ENCODE peak calls at places on chromosomes 5 and 9, in four cellular contexts. One of them, this sample, is unnamed. For H3K36me3, the result is how much of the 10 kb centered on the place peaks cover.

GRCh38 chr9:26744362-26744965 is 148.1 kb downstream of the CAAP1 start:
- DNase-seq in cardiac muscle cell: peak
- DNase-seq in A673: peak
- DNase-seq in body of pancreas: no peak
- DNase-seq in this sample: peak

GRCh38 chr5:174596429-174596828 is 128.0 kb upstream of the MSX2 start:
- DNase-seq in cardiac muscle cell: no peak
- DNase-seq in A673: no peak
- DNase-seq in body of pancreas: no peak
- DNase-seq in this sample: no peak

GRCh38 chr5:31455172-31455571 is 76.7 kb downstream of the DROSHA start:
- DNase-seq in cardiac muscle cell: no peak
- DNase-seq in A673: no peak
- DNase-seq in body of pancreas: no peak
- DNase-seq in this sample: no peak

GRCh38 chr9:97632406-97632991 is 669 bp downstream of the TSTD2 start:
- DNase-seq in cardiac muscle cell: peak
- DNase-seq in A673: peak
- DNase-seq in body of pancreas: peak
- DNase-seq in this sample: no peak

GRCh38 chr5:61289669-61290363 is 42.2 kb upstream of the ZSWIM6 start:
- DNase-seq in cardiac muscle cell: no peak
- DNase-seq in A673: no peak
- DNase-seq in body of pancreas: no peak
- DNase-seq in this sample: no peak

GRCh38 chr9:128091144-128091543 is 23.1 kb downstream of the SLC25A25 start:
- DNase-seq in cardiac muscle cell: peak
- DNase-seq in A673: peak
- DNase-seq in body of pancreas: no peak
- DNase-seq in this sample: no peak

GRCh38 chr5:156981481-156981880 is 18.5 kb upstream of the TIMD4 start:
- DNase-seq in cardiac muscle cell: no peak
- DNase-seq in A673: no peak
- DNase-seq in body of pancreas: no peak
- DNase-seq in this sample: no peak

GRCh38 chr5:22892441-22892840 is 39.3 kb upstream of the CDH12 start:
- DNase-seq in cardiac muscle cell: no peak
- DNase-seq in A673: no peak
- DNase-seq in body of pancreas: no peak
- DNase-seq in this sample: peak

GRCh38 chr5:179124853-179125788 is 64.9 kb downstream of the ZNF354C start:
- DNase-seq in cardiac muscle cell: no peak
- DNase-seq in A673: no peak
- DNase-seq in body of pancreas: peak
- DNase-seq in this sample: no peak

GRCh38 chr5:74231697-74232096 is 408.8 kb downstream of the ENC1 start:
- DNase-seq in cardiac muscle cell: no peak
- DNase-seq in A673: no peak
- DNase-seq in body of pancreas: no peak
- DNase-seq in this sample: peak

GRCh38 chr5:160023883-160024635 is 15.1 kb downstream of the TTC1 start:
- DNase-seq in cardiac muscle cell: peak
- DNase-seq in A673: no peak
- DNase-seq in body of pancreas: no peak
- DNase-seq in this sample: no peak

GRCh38 chr9:5425006-5425628 is 12.6 kb downstream of the PLGRKT start:
- DNase-seq in cardiac muscle cell: peak
- DNase-seq in A673: peak
- DNase-seq in body of pancreas: no peak
- DNase-seq in this sample: peak

GRCh38 chr5:120053841-120054240 is 410.3 kb upstream of the PRR16 start:
- DNase-seq in cardiac muscle cell: peak
- DNase-seq in A673: no peak
- DNase-seq in body of pancreas: no peak
- DNase-seq in this sample: no peak

GRCh38 chr9:70411930-70412677 is 2.4 kb downstream of the KLF9 start:
- DNase-seq in cardiac muscle cell: peak
- DNase-seq in A673: no peak
- DNase-seq in body of pancreas: peak
- DNase-seq in this sample: peak

GRCh38 chr9:112819635-112820496 is 69.3 kb downstream of the SNX30 start:
- DNase-seq in cardiac muscle cell: peak
- DNase-seq in A673: peak
- DNase-seq in body of pancreas: peak
- DNase-seq in this sample: peak

GRCh38 chr9:27154923-27155322 is 45.9 kb downstream of the TEK start:
- DNase-seq in cardiac muscle cell: peak
- DNase-seq in A673: no peak
- DNase-seq in body of pancreas: no peak
- DNase-seq in this sample: peak

GRCh38 chr9:126517751-126518261 is 95.9 kb upstream of the LMX1B start:
- DNase-seq in cardiac muscle cell: no peak
- DNase-seq in A673: no peak
- DNase-seq in body of pancreas: no peak
- DNase-seq in this sample: no peak

GRCh38 chr5:85077581-85077980 is 692.9 kb upstream of the EDIL3 start:
- DNase-seq in cardiac muscle cell: no peak
- DNase-seq in A673: no peak
- DNase-seq in body of pancreas: no peak
- DNase-seq in this sample: no peak
- TF ChIP-seq CTCF in cardiac muscle cell: no peak
- TF ChIP-seq CTCF in A673: no peak
- TF ChIP-seq CTCF in body of pancreas: no peak
- TF ChIP-seq CTCF in this sample: no peak

GRCh38 chr5:34774139-34774538 is 64.8 kb upstream of the TTC23L start:
- DNase-seq in cardiac muscle cell: no peak
- DNase-seq in A673: no peak
- DNase-seq in body of pancreas: no peak
- DNase-seq in this sample: no peak

GRCh38 chr5:34770486-34770885 is 68.5 kb upstream of the TTC23L start:
- DNase-seq in cardiac muscle cell: no peak
- DNase-seq in A673: no peak
- DNase-seq in body of pancreas: no peak
- DNase-seq in this sample: no peak

GRCh38 chr5:34772691-34773090 is 66.3 kb upstream of the TTC23L start:
- DNase-seq in cardiac muscle cell: no peak
- DNase-seq in A673: no peak
- DNase-seq in body of pancreas: no peak
- DNase-seq in this sample: no peak

GRCh38 chr5:34772267-34772666 is 66.7 kb upstream of the TTC23L start:
- DNase-seq in cardiac muscle cell: no peak
- DNase-seq in A673: no peak
- DNase-seq in body of pancreas: no peak
- DNase-seq in this sample: no peak

GRCh38 chr5:34771076-34771475 is 67.9 kb upstream of the TTC23L start:
- DNase-seq in cardiac muscle cell: no peak
- DNase-seq in A673: no peak
- DNase-seq in body of pancreas: no peak
- DNase-seq in this sample: no peak
- H3K4me3 ChIP-seq in cardiac muscle cell: no peak
- H3K4me3 ChIP-seq in A673: no peak
- H3K4me3 ChIP-seq in body of pancreas: no peak
- H3K4me3 ChIP-seq in this sample: no peak

DNA sequence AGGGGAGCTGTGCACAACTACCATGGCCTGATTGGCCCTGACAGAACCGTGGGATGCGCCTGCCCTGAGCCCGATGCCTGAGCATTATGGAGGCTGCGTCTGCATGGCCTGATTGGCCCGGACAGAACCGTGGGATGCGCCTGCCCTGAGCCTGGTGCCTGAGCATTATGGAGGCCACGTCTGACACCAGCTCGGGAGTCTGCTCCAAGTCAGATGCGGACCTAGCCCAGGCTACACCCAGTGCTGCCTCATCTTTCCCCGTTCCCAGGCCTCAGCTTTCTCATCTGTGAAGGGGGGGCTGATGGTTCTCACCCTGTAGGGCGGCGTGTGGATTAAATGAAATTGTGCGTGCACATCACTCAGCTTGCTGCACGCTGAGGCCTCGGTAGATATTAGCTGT is 7.3 kb downstream of the CEP72 start:
- DNase-seq in cardiac muscle cell: no peak
- DNase-seq in A673: no peak
- DNase-seq in body of pancreas: no peak
- DNase-seq in this sample: no peak
- H3K36me3 ChIP-seq in cardiac muscle cell: under half
- H3K36me3 ChIP-seq in A673: half or more
- H3K36me3 ChIP-seq in body of pancreas: under half
- H3K36me3 ChIP-seq in this sample: under half

GRCh38 chr5:91384671-91385430 is 1.7 kb upstream of the ARRDC3 start:
- DNase-seq in cardiac muscle cell: peak
- DNase-seq in A673: peak
- DNase-seq in body of pancreas: peak
- DNase-seq in this sample: peak

GRCh38 chr5:91381774-91382492 is 1.2 kb downstream of the ARRDC3 start:
- DNase-seq in cardiac muscle cell: peak
- DNase-seq in A673: peak
- DNase-seq in body of pancreas: peak
- DNase-seq in this sample: peak

GRCh38 chr5:91382530-91383026 is 539 bp downstream of the ARRDC3 start:
- DNase-seq in cardiac muscle cell: peak
- DNase-seq in A673: peak
- DNase-seq in body of pancreas: peak
- DNase-seq in this sample: peak

GRCh38 chr5:91383956-91384300 is 811 bp upstream of the ARRDC3 start:
- DNase-seq in cardiac muscle cell: no peak
- DNase-seq in A673: peak
- DNase-seq in body of pancreas: peak
- DNase-seq in this sample: no peak

GRCh38 chr5:91383027-91383955 is at the start of gene ARRDC3:
- DNase-seq in cardiac muscle cell: peak
- DNase-seq in A673: peak
- DNase-seq in body of pancreas: peak
- DNase-seq in this sample: peak
- TF ChIP-seq CTCF in cardiac muscle cell: no peak
- TF ChIP-seq CTCF in A673: no peak
- TF ChIP-seq CTCF in body of pancreas: no peak
- TF ChIP-seq CTCF in this sample: peak

GRCh38 chr9:16485575-16486321 is 384.7 kb downstream of the BNC2 start:
- DNase-seq in cardiac muscle cell: no peak
- DNase-seq in A673: no peak
- DNase-seq in body of pancreas: no peak
- DNase-seq in this sample: no peak
- H3K4me3 ChIP-seq in cardiac muscle cell: no peak
- H3K4me3 ChIP-seq in A673: no peak
- H3K4me3 ChIP-seq in body of pancreas: no peak
- H3K4me3 ChIP-seq in this sample: no peak

DNA sequence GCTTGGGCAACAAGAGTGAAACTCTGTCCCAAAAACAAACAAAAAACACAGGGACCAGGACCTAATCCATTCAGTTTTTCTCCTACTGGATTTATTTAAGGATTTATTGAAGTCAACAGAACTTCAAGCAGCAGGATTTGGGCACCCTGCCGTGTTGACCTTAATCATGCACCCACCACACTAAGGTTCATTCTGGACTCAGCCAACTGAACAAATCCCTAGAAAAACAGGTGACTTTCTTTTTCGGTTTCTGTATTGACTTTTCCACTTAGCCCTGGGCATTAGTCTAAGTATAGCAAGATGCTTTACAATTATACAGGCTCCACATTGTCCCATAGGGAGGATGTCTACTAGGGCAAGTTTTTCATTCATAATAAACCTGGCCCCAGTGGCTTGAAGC is 30.0 kb downstream of the ZNF131 start:
- DNase-seq in cardiac muscle cell: no peak
- DNase-seq in A673: no peak
- DNase-seq in body of pancreas: no peak
- DNase-seq in this sample: no peak
- H3K36me3 ChIP-seq in cardiac muscle cell: under half
- H3K36me3 ChIP-seq in A673: under half
- H3K36me3 ChIP-seq in body of pancreas: under half
- H3K36me3 ChIP-seq in this sample: under half